ENCODE peak calls at places on chromosomes 2 and 18, in eight cellular contexts. D, T, Q, G, Z, R, J and Y are unnamed samples.
A peak's percentile ranks its signal among the peaks of the same experiment; 100 is the strongest.

GRCh38 chr2:49129034-49129433 is 25.3 kb downstream of the FSHR start:
- DNase-seq in D (no peak), T (no peak), Q (peak; percentile 71), G (no peak), Z (no peak), R (no peak), J (no peak), Y (no peak)

GRCh38 chr2:16643099-16643498 is 22.5 kb downstream of the CYRIA start:
- DNase-seq in D (no peak), T (no peak), Q (peak; percentile 79), G (peak; percentile 65), Z (no peak), R (no peak), J (no peak), Y (no peak)

GRCh38 chr2:179373826-179374225 is 109.2 kb upstream of the SESTD1 start:
- DNase-seq in D (no peak), T (no peak), Q (no peak), G (no peak), Z (no peak), R (no peak), J (no peak), Y (no peak)

GRCh38 chr2:6212516-6212915 is 520.3 kb downstream of the SOX11 start:
- DNase-seq in D (no peak), T (no peak), Q (no peak), G (no peak), Z (no peak), R (no peak), J (no peak), Y (no peak)

GRCh38 chr2:120134263-120134662 is 88.9 kb downstream of the TMEM185B start:
- DNase-seq in D (no peak), T (peak; percentile 88), Q (peak; percentile 91), G (peak; percentile 83), Z (no peak), R (no peak), J (no peak), Y (no peak)

GRCh38 chr2:36560726-36561125 is 37.2 kb downstream of the FEZ2 start:
- DNase-seq in D (no peak), T (no peak), Q (no peak), G (no peak), Z (no peak), R (no peak), J (no peak), Y (no peak)

GRCh38 chr2:111946294-111947114 is 48.1 kb downstream of the MERTK start:
- DNase-seq in D (no peak), T (peak; percentile 56), Q (peak; percentile 90), G (peak; percentile 36), Z (no peak), R (peak; percentile 81), J (no peak), Y (no peak)

GRCh38 chr2:159555651-159556392 is 60.5 kb downstream of the BAZ2B start:
- DNase-seq in D (no peak), T (no peak), Q (no peak), G (no peak), Z (no peak), R (no peak), J (no peak), Y (no peak)

GRCh38 chr18:39675358-39675757 is 2109.8 kb upstream of the CELF4 start:
- DNase-seq in D (no peak), T (peak; percentile 56), Q (no peak), G (no peak), Z (no peak), R (no peak), J (no peak), Y (no peak)

GRCh38 chr2:163670929-163671328 is 64.9 kb downstream of the FIGN start:
- DNase-seq in D (no peak), T (no peak), Q (no peak), G (no peak), Z (no peak), R (no peak), J (no peak), Y (no peak)

GRCh38 chr18:73079920-73080319 is 212.1 kb upstream of the NETO1 start:
- DNase-seq in D (no peak), T (no peak), Q (no peak), G (no peak), Z (no peak), R (no peak), J (no peak), Y (no peak)

GRCh38 chr18:77014538-77014937 is 118.0 kb downstream of the MBP start:
- DNase-seq in D (no peak), T (no peak), Q (no peak), G (no peak), Z (no peak), R (no peak), J (no peak), Y (no peak)

GRCh38 chr2:49619804-49620203 is 465.5 kb upstream of the FSHR start:
- DNase-seq in D (no peak), T (no peak), Q (no peak), G (peak; percentile 26), Z (no peak), R (no peak), J (no peak), Y (no peak)

GRCh38 chr18:39946623-39947061 is 2008.4 kb upstream of the PIK3C3 start:
- DNase-seq in D (no peak), T (peak; percentile 70), Q (peak; percentile 95), G (peak; percentile 41), Z (no peak), R (peak; percentile 10), J (no peak), Y (no peak)

GRCh38 chr2:23757686-23758433 is 169.1 kb downstream of the ATAD2B start:
- DNase-seq in D (no peak), T (peak; percentile 62), Q (peak; percentile 78), G (peak; percentile 50), Z (no peak), R (no peak), J (no peak), Y (no peak)

GRCh38 chr18:49461602-49461977 is 1.1 kb upstream of the DYM start:
- DNase-seq in D (no peak), T (no peak), Q (no peak), G (no peak), Z (no peak), R (no peak), J (no peak), Y (no peak)

GRCh38 chr2:63692002-63692606 is 103.3 kb downstream of the MDH1 start:
- DNase-seq in D (peak; percentile 33), T (peak; percentile 59), Q (peak; percentile 69), G (peak; percentile 67), Z (no peak), R (no peak), J (no peak), Y (no peak)

GRCh38 chr2:23386422-23387220 is 1.6 kb downstream of the KLHL29 start:
- DNase-seq in D (no peak), T (no peak), Q (peak; percentile 51), G (peak; percentile 33), Z (no peak), R (peak; percentile 40), J (no peak), Y (peak; percentile 69)

GRCh38 chr2:69559696-69560482 is 83.7 kb downstream of the AAK1 start:
- DNase-seq in D (peak; percentile 42), T (peak; percentile 65), Q (peak; percentile 83), G (peak; percentile 84), Z (peak; percentile 37), R (peak; percentile 24), J (no peak), Y (no peak)

GRCh38 chr2:227163998-227164744 is at the start of the genes COL4A3 and COL4A4:
- DNase-seq in D (no peak), T (peak; percentile 17), Q (peak; percentile 64), G (peak; percentile 67), Z (peak; percentile 49), R (peak; percentile 83), J (no peak), Y (peak; percentile 69)

GRCh38 chr18:28855524-28855923 is 678.6 kb upstream of the CDH2 start:
- DNase-seq in D (no peak), T (peak; percentile 29), Q (no peak), G (no peak), Z (no peak), R (no peak), J (no peak), Y (no peak)

GRCh38 chr2:192194866-192195547 is at the start of gene TMEFF2:
- DNase-seq in D (peak; percentile 9), T (peak; percentile 81), Q (peak; percentile 48), G (peak; percentile 90), Z (no peak), R (peak; percentile 39), J (peak; percentile 97), Y (peak; percentile 97)

GRCh38 chr2:55887906-55888625 is 35.5 kb downstream of the EFEMP1 start:
- DNase-seq in D (no peak), T (peak; percentile 49), Q (peak; percentile 73), G (peak; percentile 14), Z (no peak), R (no peak), J (no peak), Y (no peak)

GRCh38 chr2:42931147-42931817 is 138.9 kb upstream of the HAAO start:
- DNase-seq in D (no peak), T (no peak), Q (peak; percentile 44), G (no peak), Z (no peak), R (no peak), J (no peak), Y (peak; percentile 73)

GRCh38 chr2:84938194-84938879 is 32.6 kb upstream of the KCMF1 start:
- DNase-seq in D (peak; percentile 69), T (no peak), Q (peak; percentile 38), G (no peak), Z (peak; percentile 70), R (no peak), J (no peak), Y (no peak)

GRCh38 chr2:20185176-20186022 is 39.5 kb downstream of the SDC1 start:
- DNase-seq in D (no peak), T (no peak), Q (peak; percentile 91), G (peak; percentile 91), Z (no peak), R (no peak), J (no peak), Y (no peak)

GRCh38 chr2:209525336-209525735 is 101.5 kb downstream of the MAP2 start:
- DNase-seq in D (no peak), T (peak; percentile 7), Q (peak; percentile 4), G (no peak), Z (no peak), R (no peak), J (no peak), Y (no peak)

GRCh38 chr2:3647831-3648651 is 10.0 kb upstream of the ALLC start:
- DNase-seq in D (no peak), T (no peak), Q (no peak), G (no peak), Z (no peak), R (no peak), J (no peak), Y (no peak)

GRCh38 chr2:31580321-31581117 is at the start of gene SRD5A2:
- DNase-seq in D (no peak), T (no peak), Q (no peak), G (no peak), Z (no peak), R (no peak), J (no peak), Y (peak; percentile 62)

GRCh38 chr2:19474128-19474527 is 115.7 kb upstream of the OSR1 start:
- DNase-seq in D (peak; percentile 44), T (peak; percentile 68), Q (no peak), G (no peak), Z (peak; percentile 73), R (peak; percentile 9), J (no peak), Y (no peak)

GRCh38 chr2:119369845-119370244 is 3.1 kb downstream of the DBI start:
- DNase-seq in D (no peak), T (no peak), Q (no peak), G (no peak), Z (no peak), R (no peak), J (no peak), Y (no peak)

GRCh38 chr2:149715005-149715592 is 127.5 kb upstream of the MMADHC start:
- DNase-seq in D (no peak), T (peak; percentile 48), Q (peak; percentile 49), G (peak; percentile 40), Z (no peak), R (peak; percentile 19), J (no peak), Y (peak; percentile 47)